ENCODE peak calls at places on chromosome 5, in six cellular contexts. P is effector memory CD4-positive, alpha-beta T cell; Q is mucosa of descending colon; N is amniotic stem cell; U is NCI-H2029; F is posterior vena cava. G is an unnamed sample.

GRCh38 chr5:172007153-172007794 is 836 bp upstream of the FBXW11 start:
- DNase-seq in N (no peak), F (no peak), U (no peak), Q (no peak), P (no peak), G (no peak)

GRCh38 chr5:141388661-141389060 is 1.2 kb downstream of the PCDHGB4 start:
- DNase-seq in F (no peak), U (no peak), Q (no peak), N (no peak), P (no peak), G (no peak)

GRCh38 chr5:93107828-93108520 is 473.0 kb downstream of the NR2F1-AS1 start:
- DNase-seq in F (no peak), P (no peak), U (no peak), Q (no peak), N (no peak), G (no peak)

GRCh38 chr5:119743927-119744326 is 114.6 kb downstream of the FAM170A start:
- DNase-seq in N (no peak), P (no peak), U (no peak), Q (no peak), F (no peak), G (no peak)

GRCh38 chr5:1806199-1806598 is 5.0 kb downstream of the NDUFS6 start:
- DNase-seq in Q (no peak), P (no peak), F (no peak), U (no peak), N (no peak), G (no peak)

GRCh38 chr5:79255786-79256557 is 20.0 kb downstream of the JMY start:
- DNase-seq in Q (no peak), U (peak), F (no peak), P (no peak), N (no peak), G (no peak)

GRCh38 chr5:102747386-102748166 is 7.5 kb upstream of the PAM start:
- DNase-seq in N (no peak), U (no peak), F (no peak), Q (no peak), P (no peak), G (no peak)

GRCh38 chr5:127648997-127649550 is at the start of gene CTXN3:
- DNase-seq in F (no peak), N (no peak), U (peak), P (no peak), Q (no peak), G (no peak)

GRCh38 chr5:56698463-56699381 is 116.6 kb upstream of the MAP3K1 start:
- DNase-seq in F (no peak), N (no peak), U (no peak), P (no peak), Q (no peak), G (no peak)

GRCh38 chr5:116388564-116389258 is 185.9 kb downstream of the SEMA6A start:
- DNase-seq in U (no peak), Q (no peak), N (no peak), F (no peak), P (no peak), G (no peak)

G was measured in activated T-helper 1 cell treated with Interleukin-2 at 50 U/mL for 16 hours.